ENCODE peak calls at places on chromosomes 16 and 17, in six cellular contexts. S is K562, P is A673, K is fibroblast of lung, T is heart left ventricle, N is tibial nerve. X is an unnamed sample. For H3K4me1, the result is how much of the 10 kb centered on the place peaks cover.

GRCh38 chr16:87166321-87166720 is 150.9 kb downstream of the C16orf95 start:
- DNase-seq in N (no peak), T (no peak), S (no peak), K (no peak), P (no peak), X (no peak)

GRCh38 chr16:89194340-89195311 is 5.7 kb downstream of the SLC22A31 start:
- DNase-seq in P (no peak), T (no peak), S (no peak), N (no peak), K (no peak), X (no peak)

GRCh38 chr16:10862432-10862831 is 14.6 kb upstream of the CIITA start:
- DNase-seq in N (peak), K (peak), S (no peak), P (no peak), T (peak), X (peak)

GRCh38 chr16:74650966-74651567 is 15.6 kb downstream of the RFWD3 start:
- DNase-seq in K (peak), T (no peak), N (peak), P (peak), S (peak), X (no peak)

GRCh38 chr16:68599586-68599985 is 45.5 kb upstream of the CDH3 start:
- DNase-seq in P (no peak), T (no peak), N (no peak), K (no peak), S (no peak), X (no peak)

GRCh38 chr17:66900126-66901010 is 64.1 kb upstream of the CACNG4 start:
- DNase-seq in K (peak), N (no peak), T (no peak), S (peak), P (peak), X (no peak)

GRCh38 chr17:15255713-15256454 is 9.2 kb downstream of the PMP22 start:
- DNase-seq in S (no peak), K (no peak), P (no peak), N (no peak), T (no peak), X (no peak)

GRCh38 chr16:85238233-85238647 is 126.0 kb upstream of the CIBAR2 start:
- DNase-seq in N (peak), P (peak), K (peak), T (no peak), S (no peak), X (peak)

GRCh38 chr16:78269251-78269650 is 169.8 kb downstream of the WWOX start:
- DNase-seq in T (no peak), P (no peak), S (no peak), N (no peak), K (no peak), X (no peak)

GRCh38 chr17:28612936-28613872 is 781 bp downstream of the RSKR start:
- DNase-seq in K (peak), N (peak), P (peak), S (peak), T (no peak), X (no peak)

GRCh38 chr16:709651-710499 is 4.3 kb upstream of the FBXL16 start:
- DNase-seq in K (peak), P (peak), T (peak), S (peak), N (no peak), X (no peak)

GRCh38 chr16:49009204-49009603 is 272.4 kb downstream of the CBLN1 start:
- DNase-seq in S (no peak), K (no peak), T (no peak), N (no peak), P (no peak), X (no peak)

GRCh38 chr17:76537288-76537577 is 276 bp downstream of the CYGB start:
- DNase-seq in T (no peak), P (no peak), N (no peak), K (no peak), S (no peak), X (no peak)

GRCh38 chr17:64216030-64216384 is 47.1 kb downstream of the TEX2 start:
- DNase-seq in K (peak), N (no peak), P (no peak), S (no peak), T (no peak), X (no peak)

GRCh38 chr17:29449865-29450671 is 59.9 kb downstream of the TAOK1 start:
- DNase-seq in N (no peak), S (no peak), P (no peak), K (no peak), T (no peak), X (no peak)

GRCh38 chr16:67941469-67942199 is 2.3 kb downstream of the LCAT start:
- DNase-seq in S (peak), T (no peak), P (no peak), N (no peak), K (no peak), X (no peak)

GRCh38 chr16:87350681-87351319 is 32.8 kb downstream of the FBXO31 start:
- DNase-seq in S (no peak), T (no peak), K (peak), N (no peak), P (no peak), X (no peak)

GRCh38 chr17:57295526-57296023 is 39.3 kb downstream of the MSI2 start:
- DNase-seq in S (no peak), T (no peak), P (peak), K (peak), N (no peak), X (no peak)

GRCh38 chr17:3026856-3027751 is 36.3 kb downstream of the OR1D5 start:
- DNase-seq in K (peak), T (no peak), N (no peak), P (no peak), S (no peak), X (no peak)

GRCh38 chr16:1081734-1082265 is 9.3 kb downstream of the SSTR5 start:
- DNase-seq in S (no peak), T (no peak), N (no peak), K (no peak), P (no peak), X (no peak)

GRCh38 chr16:84618428-84619102 is 687 bp upstream of the COTL1 start:
- DNase-seq in S (peak), K (peak), T (peak), N (no peak), P (peak), X (no peak)

GRCh38 chr17:81419333-81419885 is 24.2 kb downstream of the BAHCC1 start:
- DNase-seq in T (peak), S (peak), K (peak), P (peak), N (no peak), X (peak)

GRCh38 chr17:61942085-61942484 is 14.3 kb upstream of the INTS2 start:
- DNase-seq in K (no peak), T (no peak), P (no peak), S (no peak), N (no peak), X (no peak)

GRCh38 chr16:19963306-19963705 is 78.7 kb upstream of the GPRC5B start:
- DNase-seq in T (peak), P (no peak), K (no peak), N (peak), S (no peak), X (no peak)

GRCh38 chr17:45306094-45306493 is 10.7 kb downstream of the MAP3K14 start:
- DNase-seq in N (no peak), P (no peak), T (no peak), K (no peak), S (no peak), X (no peak)

GRCh38 chr17:55659661-55660060 is 63.0 kb downstream of the TMEM100 start:
- DNase-seq in T (no peak), P (no peak), S (no peak), N (no peak), K (no peak), X (no peak)

GRCh38 chr17:31522284-31522931 is 130.9 kb downstream of the RAB11FIP4 start:
- DNase-seq in T (no peak), S (no peak), N (no peak), K (no peak), P (no peak), X (no peak)

GRCh38 chr16:89266521-89267134 is 49.1 kb downstream of the ZNF778 start:
- DNase-seq in T (peak), K (no peak), S (no peak), N (no peak), P (no peak), X (no peak)

GRCh38 chr17:62705781-62706597 is 78.5 kb downstream of the MRC2 start:
- DNase-seq in T (peak), K (no peak), S (no peak), N (no peak), P (no peak), X (no peak)

GRCh38 chr16:86567701-86568571 is 1.3 kb downstream of the FOXC2 start:
- DNase-seq in S (no peak), P (peak), N (no peak), K (peak), T (no peak), X (no peak)

GRCh38 chr17:4565209-4566141 is 5.1 kb upstream of the GGT6 start:
- DNase-seq in P (peak), K (peak), N (peak), T (peak), S (peak), X (no peak)

GRCh38 chr17:2724783-2725164 is 13.2 kb upstream of the CLUH start:
- DNase-seq in N (no peak), K (peak), T (no peak), S (peak), P (peak), X (no peak)

GRCh38 chr17:81453712-81454111 is 58.5 kb downstream of the BAHCC1 start:
- DNase-seq in N (no peak), S (no peak), K (no peak), T (no peak), P (no peak), X (no peak)

GRCh38 chr17:46266656-46267544 is 28.0 kb upstream of the LRRC37A start:
- DNase-seq in P (peak), S (peak), K (peak), N (peak), T (peak), X (no peak)

GRCh38 chr17:50198026-50198669 is 3.3 kb downstream of the COL1A1 start:
- DNase-seq in P (peak), N (peak), T (no peak), S (peak), K (peak), X (no peak)

GRCh38 chr16:76118344-76118743 is 158.9 kb upstream of the CNTNAP4 start:
- DNase-seq in N (no peak), K (no peak), P (no peak), T (no peak), S (no peak), X (no peak)

GRCh38 chr16:10150906-10151305 is 31.3 kb downstream of the GRIN2A start:
- DNase-seq in T (no peak), N (no peak), K (no peak), P (peak), S (no peak), X (no peak)

GRCh38 chr17:3558603-3559269 is 1.1 kb upstream of the TRPV3 start:
- DNase-seq in N (no peak), P (no peak), T (no peak), S (no peak), K (peak), X (no peak)

GRCh38 chr17:3732171-3732570 is 8.5 kb downstream of the HASPIN start:
- DNase-seq in S (peak), P (no peak), K (peak), N (no peak), T (no peak), X (no peak)

GRCh38 chr17:59800530-59800942 is 92.2 kb downstream of the TUBD1 start:
- DNase-seq in N (no peak), P (no peak), K (peak), S (no peak), T (no peak), X (no peak)

GRCh38 chr17:38853292-38854219 is at the start of gene RPL23:
- DNase-seq in T (peak), K (peak), N (peak), S (peak), P (peak), X (peak)

GRCh38 chr17:38848939-38849563 is 4.5 kb downstream of the RPL23 start:
- DNase-seq in S (no peak), P (no peak), K (no peak), N (no peak), T (no peak), X (no peak)

GRCh38 chr17:38852771-38853291 is 690 bp downstream of the RPL23 start:
- DNase-seq in T (no peak), P (no peak), K (peak), S (peak), N (no peak), X (no peak)

GRCh38 chr17:38850374-38850773 is 3.1 kb downstream of the RPL23 start:
- DNase-seq in P (no peak), S (no peak), N (no peak), T (no peak), K (no peak), X (no peak)

GRCh38 chr17:38851434-38851833 is 2.1 kb downstream of the RPL23 start:
- DNase-seq in N (no peak), P (no peak), T (no peak), K (no peak), S (no peak), X (no peak)
- H3K4me3 ChIP-seq in N (no peak), P (peak), T (no peak), K (peak), S (peak), X (peak)

GRCh38 chr16:81450783-81451491 is 6.3 kb downstream of the CMIP start:
- DNase-seq in N (no peak), P (no peak), T (no peak), S (peak), K (no peak), X (no peak)
- H3K4me1 ChIP-seq in N (under half), P (under half), T (under half), S (half or more), K (under half), X (under half)

GRCh38 chr17:78269893-78270490 is 38.6 kb downstream of the TMEM235 start:
- DNase-seq in T (no peak), K (no peak), S (no peak), P (no peak), N (no peak), X (no peak)
- H3K4me3 ChIP-seq in T (no peak), K (no peak), S (no peak), P (no peak), N (no peak), X (no peak)

DNA sequence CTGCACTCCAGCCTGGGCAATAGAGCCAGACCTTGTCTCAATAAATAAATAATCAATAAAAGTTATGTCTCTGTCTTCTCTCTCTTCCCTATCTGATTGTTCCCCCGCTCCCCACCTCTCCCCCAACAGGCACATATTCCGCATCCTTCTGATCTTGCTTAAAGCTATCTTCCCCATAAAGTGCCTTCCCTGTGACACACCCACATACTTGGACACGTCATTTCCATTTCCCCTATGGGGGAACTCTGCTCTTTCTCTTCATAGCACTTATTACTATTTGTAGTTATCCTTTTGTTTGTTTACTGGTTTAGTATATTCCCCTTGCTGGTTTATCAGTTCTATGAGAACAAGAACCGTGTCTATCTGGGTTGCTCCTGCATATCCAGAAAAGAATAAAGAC is 14.9 kb downstream of the MYO1D start:
- DNase-seq in P (no peak), S (peak), T (no peak), N (no peak), K (no peak), X (no peak)
- H3K4me1 ChIP-seq in P (under half), S (under half), T (under half), N (under half), K (under half), X (under half)

GRCh38 chr16:22369221-22369811 is 5.1 kb downstream of the CDR2 start:
- DNase-seq in K (peak), S (peak), P (peak), N (no peak), T (no peak), X (no peak)
- H3K4me3 ChIP-seq in K (no peak), S (no peak), P (no peak), N (no peak), T (no peak), X (no peak)

DNA sequence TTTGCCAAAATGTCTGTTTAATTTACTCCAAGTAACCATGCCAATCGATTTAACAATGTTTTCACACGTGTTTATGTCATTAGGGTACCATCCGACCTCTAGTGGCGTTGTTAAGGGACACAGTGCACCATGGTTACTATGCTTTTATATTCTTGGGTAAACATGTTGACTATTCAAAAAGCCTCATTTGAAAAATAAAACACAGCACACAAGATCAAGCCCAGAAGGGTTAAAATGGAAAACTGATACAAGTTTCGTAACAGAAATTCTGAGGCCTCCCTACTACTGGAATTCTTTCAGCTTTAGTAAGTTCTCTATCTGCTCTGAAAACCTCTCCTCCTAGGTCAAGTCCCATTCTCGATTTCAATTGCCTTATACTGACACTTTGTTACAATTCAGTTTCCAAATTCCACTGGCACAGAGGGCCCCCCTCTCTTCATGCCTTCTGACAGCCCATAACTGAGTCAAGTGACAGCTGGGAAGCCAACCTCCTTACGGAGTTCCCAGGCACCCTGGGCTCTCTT is 2.1 kb downstream of the CFAP20 start:
- DNase-seq in S (peak), K (peak), N (peak), P (peak), T (no peak), X (no peak)
- H3K4me1 ChIP-seq in S (under half), K (under half), N (under half), P (under half), T (under half), X (half or more)

GRCh38 chr17:43758497-43759174 is at the start of gene SOST:
- DNase-seq in N (no peak), K (no peak), P (no peak), S (peak), T (no peak), X (no peak)
- H3K4me3 ChIP-seq in N (no peak), K (no peak), P (no peak), S (no peak), T (no peak), X (peak)

DNA sequence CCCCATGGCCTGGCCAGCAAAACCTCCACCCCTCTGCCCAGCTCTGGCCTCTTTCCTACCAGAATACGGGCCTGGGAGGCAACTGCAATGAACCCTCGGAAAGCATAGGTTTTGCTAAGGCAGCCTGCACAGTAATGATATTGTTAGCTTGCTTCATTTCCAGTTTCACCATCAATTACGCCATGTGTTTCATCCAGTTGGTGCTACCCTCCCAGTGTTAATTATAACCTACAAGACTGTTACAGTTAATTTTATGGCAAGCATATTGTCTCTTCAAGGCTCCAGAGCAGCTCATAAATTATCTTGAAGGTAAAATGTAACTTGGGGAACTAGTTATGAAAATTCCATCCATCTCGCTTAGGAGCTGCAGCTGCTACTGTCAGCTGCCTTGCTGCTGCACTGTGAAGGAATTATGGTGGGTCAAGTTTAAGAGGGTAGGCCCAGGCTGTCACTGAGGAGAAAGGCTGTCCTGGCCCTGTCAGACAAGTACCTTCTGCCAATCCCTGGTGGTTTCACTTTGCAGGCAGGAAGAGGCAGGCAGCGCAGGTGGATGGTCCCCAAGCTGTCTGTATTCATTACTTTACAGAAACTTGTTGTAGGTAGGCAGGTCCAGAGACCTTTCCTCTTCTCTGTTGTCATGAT is 242.9 kb downstream of the FTO start:
- DNase-seq in K (no peak), P (no peak), N (no peak), T (no peak), S (no peak), X (no peak)
- H3K4me1 ChIP-seq in K (under half), P (under half), N (under half), T (under half), S (under half), X (under half)